ENCODE peak calls at places on chromosomes 7 and 10, in six cellular contexts. M is suprapubic skin; W is cardiac fibroblast; S is bronchial epithelial cell; F is activated CD8-positive, alpha-beta T cell treated with anti-CD3 and anti-CD28 coated beads for 36 hours; E is fibroblast of lung. N is an unnamed sample.

GRCh38 chr10:71613303-71613777 is 106.2 kb downstream of the C10orf105 start:
- DNase-seq in F (no peak), W (peak), E (peak), M (no peak), S (peak), N (no peak)

GRCh38 chr10:91589015-91589655 is 43.7 kb downstream of the PPP1R3C start:
- DNase-seq in E (peak), S (no peak), W (peak), F (no peak), M (no peak), N (no peak)

GRCh38 chr7:75993689-75994387 is 557 bp downstream of the TMEM120A start:
- DNase-seq in F (peak), M (no peak), W (peak), E (peak), S (peak), N (peak)

GRCh38 chr10:46028584-46029570 is 1.5 kb downstream of the NCOA4 start:
- DNase-seq in M (no peak), F (peak), E (peak), W (peak), S (peak), N (peak)

GRCh38 chr10:77504870-77505257 is 132.7 kb downstream of the KCNMA1 start:
- DNase-seq in S (peak), M (no peak), E (no peak), F (peak), W (peak), N (peak)

GRCh38 chr7:29988391-29989256 is 977 bp downstream of the SCRN1 start:
- DNase-seq in S (peak), F (peak), M (peak), W (peak), E (peak), N (peak)

GRCh38 chr7:70082026-70082655 is 483.9 kb downstream of the AUTS2 start:
- DNase-seq in F (no peak), S (no peak), E (peak), M (no peak), W (no peak), N (no peak)

GRCh38 chr7:17680943-17681351 is 259.3 kb downstream of the SNX13 start:
- DNase-seq in M (no peak), F (no peak), E (peak), W (peak), S (peak), N (no peak)

GRCh38 chr7:100396421-100396982 is 23.2 kb downstream of the PILRA start:
- DNase-seq in F (peak), S (no peak), W (no peak), E (no peak), M (no peak), N (no peak)

GRCh38 chr10:29517352-29517923 is 117.3 kb downstream of the SVIL start:
- DNase-seq in E (peak), M (no peak), W (peak), S (no peak), F (peak), N (no peak)
- TF ChIP-seq CTCF in E (peak), M (peak), W (peak), S (peak), F (peak), N (peak)

GRCh38 chr10:84084342-84084741 is 55.0 kb upstream of the GHITM start:
- DNase-seq in S (no peak), E (no peak), F (no peak), W (no peak), M (no peak), N (no peak)
- TF ChIP-seq CTCF in S (no peak), E (no peak), F (no peak), W (no peak), M (no peak), N (no peak)

GRCh38 chr7:131068604-131069021 is 259.1 kb upstream of the MKLN1 start:
- DNase-seq in E (peak), S (peak), F (no peak), W (peak), M (no peak), N (no peak)

GRCh38 chr7:131074043-131074442 is 253.6 kb upstream of the MKLN1 start:
- DNase-seq in F (no peak), E (no peak), S (no peak), M (no peak), W (no peak), N (no peak)

GRCh38 chr7:131074585-131074984 is 253.1 kb upstream of the MKLN1 start:
- DNase-seq in S (no peak), F (no peak), W (no peak), E (no peak), M (no peak), N (no peak)

GRCh38 chr7:131072505-131073091 is 255.1 kb upstream of the MKLN1 start:
- DNase-seq in F (no peak), S (peak), W (peak), M (no peak), E (peak), N (no peak)

DNA sequence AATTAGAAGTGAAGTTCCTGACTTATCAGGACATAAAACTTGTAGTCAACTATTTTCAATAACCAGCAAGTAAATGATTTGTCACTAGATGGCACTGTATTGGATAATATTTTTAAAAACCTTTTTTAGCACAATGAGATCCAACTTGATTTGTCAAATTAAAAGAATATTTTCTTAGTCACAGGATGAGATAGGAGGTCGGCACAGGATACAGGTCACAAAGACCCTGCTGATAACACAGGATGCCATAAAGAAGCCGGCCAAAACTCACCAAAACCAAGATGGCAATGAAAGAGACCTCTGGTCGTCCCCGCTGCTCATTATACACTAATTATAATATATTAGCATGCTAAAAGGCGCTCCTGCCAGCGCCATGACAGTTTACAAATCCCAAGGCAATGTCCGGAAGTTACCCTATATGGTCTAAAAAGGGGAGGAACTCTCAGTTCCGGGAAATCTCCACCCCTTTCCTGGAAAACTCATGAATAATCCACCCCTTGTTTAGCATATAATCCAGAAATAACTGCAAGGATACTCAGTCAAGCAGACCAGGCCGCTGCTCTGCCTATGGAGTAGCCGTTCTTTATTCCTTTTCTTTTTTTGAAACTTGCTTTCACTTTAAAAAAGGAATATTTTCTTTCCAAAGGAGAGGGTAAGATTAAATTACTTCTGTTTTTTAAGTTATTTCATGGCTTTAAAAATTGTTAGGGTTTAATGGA is 255.7 kb upstream of the MKLN1 start:
- DNase-seq in F (peak), S (peak), W (peak), M (no peak), E (peak), N (no peak)
- TF ChIP-seq CTCF in F (peak), S (peak), W (peak), M (peak), E (peak), N (peak)

DNA sequence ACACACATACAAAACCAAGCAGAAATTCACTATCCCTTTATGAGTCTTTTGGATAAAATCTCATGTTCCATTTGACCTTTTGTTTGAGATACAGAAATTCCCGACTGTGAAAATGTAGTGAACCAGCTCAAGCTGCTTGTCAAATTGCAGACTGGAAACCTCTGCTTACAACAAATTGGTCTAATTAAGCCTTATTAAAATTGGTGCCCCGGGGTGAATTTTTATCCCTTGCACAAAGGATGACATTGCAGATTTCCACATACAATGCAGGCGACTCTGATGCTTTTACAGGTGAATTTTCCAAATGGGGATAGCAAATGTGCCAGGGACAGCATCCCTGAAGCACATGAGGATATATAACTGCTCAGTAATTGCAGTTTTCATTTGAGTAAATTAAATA is 257.3 kb downstream of the BMPER start:
- DNase-seq in W (no peak), F (no peak), M (no peak), E (no peak), S (no peak), N (no peak)
- TF ChIP-seq CTCF in W (no peak), F (no peak), M (no peak), E (no peak), S (no peak), N (no peak)

GRCh38 chr10:14681305-14681704 is 93.4 kb downstream of the FAM107B start:
- DNase-seq in S (no peak), W (no peak), M (no peak), E (no peak), F (no peak), N (no peak)
- TF ChIP-seq CTCF in S (no peak), W (no peak), M (no peak), E (no peak), F (no peak), N (no peak)

DNA sequence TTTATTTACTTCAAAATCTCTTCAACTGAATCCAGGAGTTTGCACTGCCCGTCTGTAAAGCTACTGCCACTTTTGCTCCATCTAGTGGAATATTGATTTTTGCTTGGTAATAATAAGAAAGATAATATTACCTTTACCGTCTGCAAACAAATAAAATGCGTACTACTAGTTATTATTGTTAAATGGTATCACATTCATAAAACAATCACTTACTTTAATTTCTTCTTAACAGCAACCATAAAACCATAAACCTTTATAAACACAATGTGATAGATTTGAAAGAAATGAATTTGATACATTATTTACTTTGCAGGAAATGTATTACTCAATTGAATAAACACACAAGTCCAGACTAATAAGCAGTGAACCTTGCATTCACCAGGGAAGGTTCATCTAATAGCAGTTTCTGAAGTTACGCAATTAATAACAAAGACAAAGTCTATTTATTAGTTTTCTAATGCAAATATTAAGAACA is 6.4 kb downstream of the AGMO start:
- DNase-seq in F (no peak), W (peak), M (no peak), S (peak), E (peak), N (no peak)
- TF ChIP-seq CTCF in F (no peak), W (peak), M (no peak), S (peak), E (peak), N (no peak)

GRCh38 chr7:132154248-132154647 is 422.0 kb downstream of the PLXNA4 start:
- DNase-seq in W (no peak), F (no peak), E (no peak), S (no peak), M (no peak), N (no peak)
- TF ChIP-seq CTCF in W (no peak), F (no peak), E (no peak), S (peak), M (no peak), N (no peak)

DNA sequence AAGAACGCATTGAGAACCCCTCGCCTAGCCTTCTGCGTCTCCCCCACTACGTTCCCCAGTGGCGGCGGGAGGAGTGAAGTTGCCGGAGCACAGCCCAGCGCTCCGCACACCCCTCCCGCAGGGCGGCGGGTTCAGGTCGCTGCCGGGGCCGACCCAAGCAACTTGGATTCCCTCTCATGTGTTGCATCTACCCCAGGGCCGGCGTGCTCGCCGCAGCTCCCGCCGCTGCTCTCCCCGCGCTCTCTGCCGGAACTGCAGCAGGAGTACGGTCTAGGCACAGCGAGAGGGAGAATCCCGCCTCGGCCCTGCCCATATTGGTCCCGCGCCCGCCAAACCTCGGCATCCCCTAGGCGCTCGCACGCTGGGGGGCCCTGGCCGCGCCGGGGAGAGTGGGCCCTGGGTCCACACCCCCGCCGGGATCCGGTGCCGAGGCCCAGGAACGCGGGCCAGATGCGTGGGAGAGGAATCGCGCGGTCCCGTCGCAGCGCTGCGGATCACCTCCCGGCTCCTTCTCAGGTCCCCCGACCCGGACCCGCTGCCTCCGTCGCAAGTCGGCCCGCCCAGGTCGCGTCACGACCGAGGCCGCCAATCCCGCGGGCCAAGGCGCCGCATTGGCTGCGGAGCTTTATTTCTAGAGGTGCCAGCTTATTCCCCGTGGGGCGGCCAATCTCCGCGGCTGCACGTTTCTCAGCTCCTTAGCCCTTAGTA is 648 bp upstream of the TMEM243 start:
- DNase-seq in S (peak), M (peak), W (peak), E (peak), F (peak), N (peak)
- TF ChIP-seq CTCF in S (no peak), M (no peak), W (no peak), E (no peak), F (no peak), N (no peak)

GRCh38 chr10:130136214-130137076 is at the start of gene GLRX3:
- DNase-seq in S (peak), M (peak), F (peak), E (peak), W (peak), N (peak)
- TF ChIP-seq CTCF in S (no peak), M (no peak), F (no peak), E (no peak), W (no peak), N (no peak)